ENCODE peak calls at places on chromosomes 13 and 19, in six cellular contexts. L is activated CD4-positive, alpha-beta T cell treated with anti-CD3 and anti-CD28 coated beads, Interleukin-2, amount 50 U/mL, for 1 hour; X is NCI-H1105 treated with DMSO at 0.1 percent for 48 hours; M is activated T-cell treated with anti-CD3 and anti-CD28 coated beads, Interleukin-2, amount 50 U/mL, for 72 hours; A is C1 segment of cervical spinal cord; B is AG09309. W is an unnamed sample.

GRCh38 chr19:33110201-33110910 is 21.6 kb upstream of the WDR88 start:
- DNase-seq in A (no peak), M (no peak), B (no peak), L (no peak), X (no peak), W (no peak)

GRCh38 chr13:74575729-74576125 is 441.5 kb upstream of the KLF12 start:
- DNase-seq in M (peak), L (peak), X (no peak), A (peak), B (no peak), W (peak)

GRCh38 chr19:8261881-8262280 is 46.3 kb downstream of the CD320 start:
- DNase-seq in L (no peak), A (no peak), M (no peak), X (no peak), B (no peak), W (no peak)

GRCh38 chr13:25687622-25688225 is 315.9 kb downstream of the ATP8A2 start:
- DNase-seq in B (no peak), L (no peak), M (no peak), X (peak), A (no peak), W (no peak)

GRCh38 chr13:112705286-112705685 is 15.4 kb downstream of the ATP11A start:
- DNase-seq in A (no peak), M (no peak), B (no peak), L (no peak), X (no peak), W (no peak)

GRCh38 chr19:35357867-35358573 is at the start of gene FFAR3:
- DNase-seq in M (no peak), L (no peak), X (no peak), B (no peak), A (peak), W (no peak)

GRCh38 chr19:12777217-12778019 is 2.1 kb upstream of the HOOK2 start:
- DNase-seq in M (peak), B (no peak), X (peak), A (peak), L (peak), W (peak)

GRCh38 chr13:25085125-25085742 is 10.7 kb upstream of the PABPC3 start:
- DNase-seq in M (peak), A (peak), L (no peak), B (peak), X (peak), W (peak)

GRCh38 chr13:76708138-76708537 is 178.1 kb downstream of the KCTD12 start:
- DNase-seq in L (no peak), A (peak), B (no peak), X (no peak), M (no peak), W (peak)

GRCh38 chr13:37058801-37059135 is 720 bp downstream of the SUPT20H start:
- DNase-seq in X (no peak), B (no peak), A (no peak), M (peak), L (peak), W (no peak)

GRCh38 chr13:77222909-77223308 is 104.0 kb downstream of the MYCBP2 start:
- DNase-seq in B (no peak), M (no peak), X (no peak), A (no peak), L (no peak), W (no peak)

GRCh38 chr19:11539495-11540365 is 1.1 kb downstream of the CNN1 start:
- DNase-seq in B (no peak), L (no peak), X (no peak), A (no peak), M (no peak), W (no peak)

GRCh38 chr19:31015778-31016177 is 333.5 kb downstream of the TSHZ3 start:
- DNase-seq in M (no peak), L (no peak), X (no peak), A (no peak), B (no peak), W (no peak)

GRCh38 chr13:84303035-84303434 is 420.8 kb upstream of the SLITRK1 start:
- DNase-seq in M (no peak), L (no peak), B (no peak), A (no peak), X (no peak), W (no peak)

GRCh38 chr13:52001120-52001731 is 10.0 kb downstream of the ATP7B start:
- DNase-seq in L (no peak), M (no peak), A (no peak), B (peak), X (peak), W (no peak)

GRCh38 chr19:11374449-11375142 is at the start of gene SWSAP1:
- DNase-seq in A (peak), L (peak), B (peak), X (peak), M (peak), W (peak)

GRCh38 chr19:12665646-12666304 is 767 bp downstream of the MAN2B1 start:
- DNase-seq in M (peak), A (no peak), B (no peak), X (no peak), L (no peak), W (no peak)

GRCh38 chr19:11247391-11247790 is 8.0 kb downstream of the ANGPTL8 start:
- DNase-seq in M (no peak), A (no peak), X (no peak), L (no peak), B (no peak), W (no peak)

GRCh38 chr13:57716295-57716694 is 84.8 kb downstream of the PCDH17 start:
- DNase-seq in M (no peak), X (no peak), B (no peak), L (no peak), A (no peak), W (no peak)

GRCh38 chr13:65613004-65613403 is 1617.1 kb downstream of the PCDH9 start:
- DNase-seq in L (no peak), M (no peak), A (no peak), X (no peak), B (no peak), W (no peak)

GRCh38 chr19:56596676-56597075 is 1.6 kb downstream of the ZNF71 start:
- DNase-seq in L (no peak), A (no peak), B (no peak), X (no peak), M (no peak), W (no peak)

GRCh38 chr13:90723381-90723780 is 624.1 kb upstream of the MIR17HG start:
- DNase-seq in B (no peak), M (no peak), X (no peak), A (no peak), L (no peak), W (no peak)

GRCh38 chr19:12841094-12841493 is 2.8 kb downstream of the MAST1 start:
- DNase-seq in B (no peak), A (no peak), M (peak), X (peak), L (no peak), W (no peak)

GRCh38 chr13:112160558-112160957 is 93.6 kb downstream of the SOX1 start:
- DNase-seq in L (no peak), X (no peak), A (no peak), B (no peak), M (no peak), W (no peak)

GRCh38 chr19:30311911-30312310 is 60.3 kb upstream of the ZNF536 start:
- DNase-seq in A (no peak), X (no peak), B (no peak), M (no peak), L (no peak), W (no peak)